ENCODE peak calls at places on chromosomes 7 and 10, in eight cellular contexts. Z is fibroblast of lung, S is BE2C, P is tibial artery, E is left lung, Y is neural progenitor cell, W is psoas muscle, G is uterus. X is an unnamed sample.

GRCh38 chr10:10804061-10804460 is 213.6 kb upstream of the CELF2 start:
- DNase-seq in E (no peak), Y (no peak), S (no peak), G (no peak), W (no peak), P (no peak), Z (no peak), X (no peak)

GRCh38 chr7:30911561-30911969 is at the start of gene AQP1:
- DNase-seq in W (peak; percentile 80), Y (peak; percentile 53), E (peak; percentile 93), P (peak; percentile 88), Z (peak; percentile 55), S (peak; percentile 79), G (peak; percentile 76), X (no peak)

GRCh38 chr7:23712368-23713284 is 2.6 kb downstream of the STK31 start:
- DNase-seq in W (no peak), G (no peak), Y (peak; percentile 67), E (no peak), S (no peak), P (no peak), Z (peak; percentile 57), X (no peak)

GRCh38 chr7:36809510-36809909 is 85.2 kb upstream of the AOAH start:
- DNase-seq in W (no peak), G (no peak), E (no peak), Y (no peak), S (no peak), Z (no peak), P (no peak), X (no peak)

GRCh38 chr7:99196536-99197288 is 11.2 kb downstream of the KPNA7 start:
- DNase-seq in Z (peak; percentile 63), S (no peak), Y (no peak), G (no peak), W (no peak), E (no peak), P (no peak), X (no peak)

GRCh38 chr7:150856303-150857275 is 4.3 kb downstream of the AOC1 start:
- DNase-seq in P (no peak), S (no peak), Y (no peak), Z (no peak), W (no peak), E (no peak), G (no peak), X (no peak)

GRCh38 chr7:125118444-125118843 is 188.8 kb upstream of the POT1 start:
- DNase-seq in W (no peak), S (no peak), Y (no peak), E (no peak), G (no peak), P (no peak), Z (no peak), X (no peak)

GRCh38 chr7:110786576-110786975 is 304.4 kb upstream of the LRRN3 start:
- DNase-seq in S (no peak), G (no peak), E (no peak), Z (no peak), Y (no peak), W (no peak), P (no peak), X (no peak)

GRCh38 chr10:15262036-15262713 is 93.7 kb upstream of the NMT2 start:
- DNase-seq in Y (no peak), W (no peak), P (no peak), E (no peak), Z (peak; percentile 12), G (no peak), S (no peak), X (no peak)

GRCh38 chr7:68720722-68721121 is 877.6 kb upstream of the AUTS2 start:
- DNase-seq in G (no peak), Z (peak; percentile 84), P (no peak), E (no peak), S (no peak), W (no peak), Y (no peak), X (no peak)

GRCh38 chr7:76318488-76319353 is 16.2 kb downstream of the HSPB1 start:
- DNase-seq in G (peak; percentile 71), Y (peak; percentile 78), S (peak; percentile 69), E (peak; percentile 63), W (peak; percentile 90), Z (peak; percentile 85), P (peak; percentile 92), X (peak; percentile 55)

GRCh38 chr10:33211123-33211878 is 123.2 kb downstream of the NRP1 start:
- DNase-seq in G (peak; percentile 62), Y (no peak), E (peak; percentile 41), W (peak; percentile 67), S (no peak), Z (peak; percentile 91), P (peak; percentile 63), X (no peak)

GRCh38 chr7:36232971-36233550 is 80.0 kb downstream of the EEPD1 start:
- DNase-seq in E (no peak), Y (no peak), S (no peak), Z (peak; percentile 24), G (no peak), P (no peak), W (no peak), X (no peak)

GRCh38 chr10:6017781-6018354 is 40.5 kb upstream of the IL15RA start:
- DNase-seq in E (no peak), G (no peak), W (no peak), P (no peak), Y (no peak), S (no peak), Z (no peak), X (no peak)

GRCh38 chr10:115846528-115846927 is 426.5 kb downstream of the GFRA1 start:
- DNase-seq in Z (no peak), E (no peak), Y (no peak), S (no peak), P (no peak), W (no peak), G (no peak), X (no peak)

GRCh38 chr7:55794527-55794926 is 68.0 kb downstream of the SEPTIN14 start:
- DNase-seq in Y (no peak), Z (no peak), W (no peak), E (no peak), S (no peak), P (no peak), G (no peak), X (no peak)

DNA sequence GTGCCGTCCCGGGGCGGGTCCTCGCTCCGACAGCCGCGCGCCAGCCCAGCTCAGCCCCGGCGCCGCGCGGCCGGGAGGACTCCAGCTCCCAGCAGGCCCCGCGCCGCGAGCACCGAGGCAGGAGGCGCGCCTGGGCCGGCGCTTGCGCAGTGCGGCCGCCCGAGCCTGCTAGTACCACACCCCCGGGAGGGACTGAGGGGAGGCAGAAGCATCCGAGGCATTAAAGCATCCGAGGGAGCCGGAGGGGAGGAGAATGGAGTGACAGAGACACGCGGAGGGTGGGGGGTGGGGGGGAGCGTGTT is at the start of gene GRK5:
- DNase-seq in W (peak; percentile 96), P (peak; percentile 97), G (peak; percentile 95), Y (peak; percentile 99), E (peak; percentile 95), S (peak; percentile 96), Z (peak; percentile 95), X (peak; percentile 98)
- H3K4me1 ChIP-seq in W (no peaks in the 10 kb centered on the region), P (peaks cover 23% of the 10 kb centered on the region), G (peaks cover 6% of the 10 kb centered on the region), Y (peaks cover 49% of the 10 kb centered on the region), E (peaks cover 17% of the 10 kb centered on the region), S (peaks cover 9% of the 10 kb centered on the region), Z (peaks cover 20% of the 10 kb centered on the region), X (peaks cover 52% of the 10 kb centered on the region)

DNA sequence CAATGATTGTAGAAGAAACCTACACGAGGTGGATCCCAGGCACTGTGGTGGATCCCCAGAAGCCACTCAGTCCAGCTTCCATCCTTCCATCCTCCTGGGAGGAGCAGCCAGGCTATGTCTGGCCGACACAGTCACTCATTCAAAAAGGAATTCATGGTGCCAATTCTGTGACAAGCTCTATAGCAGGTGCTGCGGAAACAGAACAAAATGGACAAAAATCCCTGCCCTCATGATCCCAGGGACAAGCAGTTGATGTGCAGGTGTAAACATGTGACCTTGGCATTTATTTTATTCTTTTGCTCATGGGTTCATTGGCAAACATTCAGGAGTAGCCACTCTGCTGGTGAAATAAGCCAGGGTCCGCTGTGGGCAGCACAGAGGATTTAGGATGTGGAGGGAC is 49.2 kb upstream of the FGFR2 start:
- DNase-seq in S (no peak), P (no peak), E (no peak), Z (no peak), Y (no peak), W (no peak), G (no peak), X (no peak)
- H3K27me3 ChIP-seq in S (no peaks in the 10 kb centered on the region), P (no peaks in the 10 kb centered on the region), E (peaks cover 6% of the 10 kb centered on the region), Z (no peaks in the 10 kb centered on the region), Y (no peaks in the 10 kb centered on the region), W (peaks cover 5% of the 10 kb centered on the region), G (no peaks in the 10 kb centered on the region), X (peaks cover 4% of the 10 kb centered on the region)

GRCh38 chr10:59877191-59877671 is 29.1 kb downstream of the CCDC6 start:
- DNase-seq in S (no peak), Y (no peak), W (no peak), G (no peak), P (no peak), Z (peak; percentile 85), E (no peak), X (no peak)
- H3K4me1 ChIP-seq in S (peaks cover 12% of the 10 kb centered on the region), Y (peaks cover 16% of the 10 kb centered on the region), W (peaks cover 58% of the 10 kb centered on the region), G (no peaks in the 10 kb centered on the region), P (peaks cover 15% of the 10 kb centered on the region), Z (peaks cover 4% of the 10 kb centered on the region), E (peaks cover 13% of the 10 kb centered on the region), X (no peaks in the 10 kb centered on the region)

DNA sequence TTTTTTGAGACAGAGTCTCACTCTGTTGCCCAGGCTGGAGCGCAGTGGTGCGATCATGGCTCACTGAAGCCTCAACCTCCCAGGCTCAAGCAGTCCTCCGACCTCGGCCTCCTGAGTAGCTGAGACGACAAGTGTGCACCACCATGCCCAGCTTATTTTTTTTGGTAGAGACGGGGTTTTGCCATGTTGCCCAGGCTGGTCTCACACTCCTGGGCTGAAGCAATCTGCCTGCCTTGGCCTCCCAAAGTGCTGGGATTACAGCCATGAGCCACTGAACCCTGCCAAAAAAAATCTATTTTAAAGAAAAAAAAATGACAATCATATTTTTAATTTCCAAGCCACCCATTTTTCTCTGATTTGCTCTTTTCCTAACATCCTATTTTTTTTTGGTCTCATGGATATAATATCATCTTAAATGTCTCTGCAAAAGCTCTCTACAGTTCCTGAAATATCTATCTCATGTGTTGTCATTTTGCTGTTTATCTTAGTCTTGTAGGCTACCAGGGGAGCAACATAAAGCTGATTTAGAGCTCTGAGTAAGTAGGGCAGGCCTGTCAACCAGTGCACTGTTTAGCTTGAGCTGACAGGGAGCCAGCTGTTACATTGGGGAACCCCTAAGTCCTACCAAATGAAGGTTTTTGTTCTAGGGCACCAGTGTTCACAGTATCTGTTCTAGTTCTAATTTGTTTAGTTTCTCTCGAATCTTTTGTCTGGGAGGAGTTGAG is 29.9 kb upstream of the HBP1 start:
- DNase-seq in Y (no peak), S (no peak), P (no peak), G (no peak), E (no peak), Z (peak; percentile 8), W (no peak), X (no peak)
- H3K27me3 ChIP-seq in Y (no peaks in the 10 kb centered on the region), S (no peaks in the 10 kb centered on the region), P (no peaks in the 10 kb centered on the region), G (no peaks in the 10 kb centered on the region), E (no peaks in the 10 kb centered on the region), Z (no peaks in the 10 kb centered on the region), W (no peaks in the 10 kb centered on the region), X (peaks cover 7% of the 10 kb centered on the region)

GRCh38 chr7:139820089-139820488 is 9.0 kb upstream of the TBXAS1 start:
- DNase-seq in Y (no peak), Z (no peak), G (no peak), S (no peak), W (no peak), P (no peak), E (no peak), X (no peak)
- H3K4me1 ChIP-seq in Y (no peaks in the 10 kb centered on the region), Z (no peaks in the 10 kb centered on the region), G (no peaks in the 10 kb centered on the region), S (no peaks in the 10 kb centered on the region), W (no peaks in the 10 kb centered on the region), P (no peaks in the 10 kb centered on the region), E (no peaks in the 10 kb centered on the region), X (no peaks in the 10 kb centered on the region)

X was measured in DND-41.